ENCODE peak calls at places on chromosomes 1 and 21, in nine cellular contexts. B is ovary, F is PC-9, X is pancreas, E is dorsolateral prefrontal cortex, M is breast epithelium, N is suprapubic skin, J is right lobe of liver, Z is H9. S is an unnamed sample.

GRCh38 chr1:93675931-93676330 is 5.7 kb downstream of the BCAR3 start:
- DNase-seq in Z (peak; percentile 5), X (no peak), F (no peak), E (no peak), B (no peak), M (no peak), J (no peak), N (no peak), S (no peak)

GRCh38 chr21:37273911-37274690 is 7.0 kb upstream of the VPS26C start:
- DNase-seq in F (no peak), N (no peak), M (no peak), X (no peak), J (no peak), B (no peak), Z (no peak), E (no peak), S (no peak)

GRCh38 chr1:45205000-45205909 is 1.1 kb downstream of the ZSWIM5 start:
- DNase-seq in N (no peak), J (peak; percentile 45), E (peak; percentile 54), X (peak; percentile 77), M (no peak), F (peak; percentile 12), Z (peak; percentile 61), B (peak; percentile 57), S (peak; percentile 18)

GRCh38 chr1:109901508-109902145 is 9.0 kb upstream of the CSF1 start:
- DNase-seq in N (no peak), X (no peak), M (peak; percentile 72), B (no peak), Z (no peak), F (no peak), J (peak; percentile 79), E (no peak), S (peak; percentile 35)

GRCh38 chr1:210504286-210504685 is 175.6 kb downstream of the HHAT start:
- DNase-seq in M (no peak), J (no peak), F (no peak), Z (no peak), X (no peak), E (no peak), B (no peak), N (no peak), S (no peak)

GRCh38 chr1:84920159-84920558 is 27.2 kb upstream of the LPAR3 start:
- DNase-seq in X (no peak), Z (no peak), F (no peak), B (no peak), M (no peak), J (no peak), N (no peak), E (no peak), S (no peak)

GRCh38 chr1:17097787-17098186 is 21.5 kb downstream of the PADI2 start:
- DNase-seq in E (no peak), B (no peak), M (no peak), Z (no peak), J (no peak), F (no peak), X (no peak), N (no peak), S (no peak)

GRCh38 chr1:88979749-88980116 is 12.7 kb downstream of the KYAT3 start:
- DNase-seq in X (no peak), N (no peak), M (no peak), B (no peak), Z (no peak), F (no peak), J (no peak), E (no peak), S (no peak)

GRCh38 chr21:44010429-44010828 is 1.7 kb upstream of the TRAPPC10 start:
- DNase-seq in E (no peak), N (peak; percentile 48), J (no peak), B (no peak), M (no peak), X (no peak), F (no peak), Z (peak; percentile 53), S (no peak)

GRCh38 chr1:53550201-53550741 is 91.1 kb downstream of the DMRTB1 start:
- DNase-seq in F (no peak), X (peak; percentile 11), J (peak; percentile 65), N (peak; percentile 51), E (peak; percentile 17), Z (no peak), B (peak; percentile 6), M (peak; percentile 40), S (no peak)

GRCh38 chr1:229448373-229448772 is 14.5 kb upstream of the ACTA1 start:
- DNase-seq in N (no peak), M (no peak), X (no peak), J (no peak), F (no peak), E (no peak), Z (no peak), B (no peak), S (no peak)

GRCh38 chr1:175303308-175303707 is 110.7 kb upstream of the KIAA0040 start:
- DNase-seq in E (no peak), M (no peak), X (no peak), N (no peak), Z (no peak), B (no peak), J (no peak), F (no peak), S (no peak)

GRCh38 chr1:241640867-241641542 is 836 bp upstream of the CHML start:
- DNase-seq in B (no peak), E (no peak), X (no peak), J (no peak), M (no peak), F (peak; percentile 45), N (no peak), Z (no peak), S (no peak)

GRCh38 chr1:248111157-248111556 is 16.2 kb downstream of the OR2L13 start:
- DNase-seq in F (no peak), E (no peak), Z (no peak), J (no peak), N (no peak), X (no peak), B (no peak), M (no peak), S (no peak)

GRCh38 chr1:169112241-169112640 is 5.8 kb downstream of the ATP1B1 start:
- DNase-seq in J (no peak), N (no peak), M (no peak), F (no peak), Z (no peak), X (no peak), B (peak; percentile 69), E (no peak), S (no peak)

GRCh38 chr1:236524892-236525179 is 1.1 kb downstream of the LGALS8 start:
- DNase-seq in X (no peak), B (no peak), N (no peak), J (no peak), Z (no peak), M (no peak), E (no peak), F (no peak), S (no peak)

GRCh38 chr1:205091043-205091740 is 6.9 kb upstream of the TMEM81 start:
- DNase-seq in N (no peak), F (no peak), E (no peak), M (no peak), X (no peak), B (no peak), Z (no peak), J (no peak), S (no peak)

DNA sequence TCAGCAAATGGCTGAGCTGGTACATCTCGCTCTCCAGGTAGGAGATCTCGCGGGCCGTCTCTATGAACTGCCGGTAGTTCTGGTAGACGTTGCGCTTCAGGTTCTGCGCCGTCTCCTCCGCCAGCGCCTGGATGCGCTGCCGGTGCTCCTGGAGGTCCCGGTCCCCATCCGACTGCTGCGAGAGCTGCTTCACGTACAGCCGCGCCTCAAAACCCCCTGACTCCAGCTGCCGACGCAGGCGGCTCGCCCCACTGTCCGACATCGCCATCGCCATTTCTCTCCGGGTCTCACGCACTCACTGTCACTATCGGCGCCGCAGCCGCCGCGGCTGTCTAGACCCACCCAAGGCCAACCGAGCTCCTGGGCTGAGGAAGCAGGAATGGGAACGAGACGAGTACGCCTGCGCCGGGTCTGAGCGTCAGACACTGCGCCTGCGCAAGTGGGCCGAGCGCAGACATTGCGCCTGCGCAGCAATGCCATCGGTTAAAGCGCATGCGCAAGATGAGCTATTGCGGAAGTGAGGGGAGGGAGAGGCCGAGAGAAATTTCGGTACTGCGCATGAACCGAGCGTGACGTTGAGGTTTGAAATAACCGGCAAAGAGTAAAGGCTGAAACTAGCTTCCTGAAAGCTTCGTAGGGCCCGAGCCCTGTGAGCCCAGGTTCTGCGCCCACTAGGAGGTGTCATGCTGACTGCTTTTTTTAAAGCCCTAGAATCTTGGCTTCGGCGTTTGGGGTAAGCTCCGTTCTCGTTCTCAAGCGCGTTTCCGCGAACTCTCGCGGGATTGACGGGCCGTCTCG is at the start of gene EXOC8:
- DNase-seq in J (peak; percentile 96), X (peak; percentile 99), N (peak; percentile 97), B (peak; percentile 97), M (peak; percentile 96), E (peak; percentile 96), F (peak; percentile 98), Z (peak; percentile 97), S (peak; percentile 98)
- TF ChIP-seq CTCF in J (peak; percentile 5), X (no peak), N (no peak), B (no peak), M (peak; percentile 9), E (no peak), F (no peak), Z (no peak), S (no peak)

GRCh38 chr1:226121049-226121586 is 58.6 kb downstream of the H3-3A start:
- DNase-seq in E (no peak), M (no peak), F (no peak), Z (no peak), N (no peak), B (no peak), X (no peak), J (no peak), S (no peak)
- H3K27ac ChIP-seq in E (no peak overlapping the region), M (peak overlapping the region; percentile 94), F (no peak overlapping the region), Z (no peak overlapping the region), N (peak overlapping the region; percentile 94), B (no peak overlapping the region), X (peak overlapping the region; percentile 80), J (no peak overlapping the region), S (peak overlapping the region; percentile 94)

DNA sequence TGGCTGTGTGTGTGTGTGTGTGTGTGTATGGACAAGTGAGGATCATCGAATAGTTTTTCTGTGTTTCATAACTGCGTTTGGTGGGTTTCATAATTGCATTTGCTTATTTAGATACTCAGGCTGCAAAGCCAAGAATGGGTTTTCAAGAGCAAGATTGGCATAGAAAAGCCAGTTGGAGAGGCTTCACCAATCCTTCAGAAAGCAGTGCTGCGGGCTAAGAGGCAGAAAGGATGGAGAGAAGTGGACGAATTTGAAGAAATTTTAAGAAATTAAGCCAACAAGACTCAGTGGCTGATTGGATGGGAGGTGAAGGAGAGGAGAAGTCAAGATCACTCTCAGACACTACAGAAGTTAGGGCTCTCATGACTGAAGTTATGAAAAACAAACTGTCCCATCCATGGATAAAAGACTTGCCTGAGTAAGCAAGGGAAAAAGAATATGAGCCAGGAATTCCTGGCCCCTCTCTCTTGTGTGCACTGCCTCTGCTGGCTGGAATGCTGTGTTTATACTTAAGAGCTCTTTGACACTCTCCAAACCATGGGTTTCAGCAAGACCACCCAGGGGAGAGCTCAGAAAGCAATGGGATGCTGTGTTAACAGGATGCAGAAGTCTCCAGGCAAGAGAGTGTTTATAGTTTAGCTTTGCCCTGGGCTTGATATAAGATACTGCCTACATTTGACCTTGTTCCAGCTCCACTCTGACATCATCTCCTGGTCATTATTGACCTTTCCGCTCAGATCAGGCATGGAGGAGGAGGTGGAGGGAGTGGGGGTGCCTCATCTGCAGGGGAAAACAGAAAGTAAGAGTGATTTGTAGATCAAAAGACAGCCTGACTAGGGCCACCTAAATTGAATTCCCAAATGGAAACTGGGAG is 232.0 kb upstream of the PLXNA2 start:
- DNase-seq in B (peak; percentile 61), E (no peak), M (no peak), N (no peak), Z (peak; percentile 56), X (no peak), J (no peak), F (no peak), S (no peak)
- TF ChIP-seq CTCF in B (peak; percentile 42), E (peak; percentile 7), M (no peak), N (no peak), Z (peak; percentile 77), X (no peak), J (peak; percentile 16), F (no peak), S (no peak)

GRCh38 chr21:14956826-14957225 is 108.0 kb downstream of the NRIP1 start:
- DNase-seq in J (no peak), N (no peak), X (no peak), M (no peak), F (peak; percentile 4), Z (no peak), E (no peak), B (no peak), S (no peak)
- H3K27ac ChIP-seq in J (no peak overlapping the region), N (no peak overlapping the region), X (no peak overlapping the region), M (no peak overlapping the region), F (peak overlapping the region; percentile 54), Z (no peak overlapping the region), E (no peak overlapping the region), B (no peak overlapping the region), S (no peak overlapping the region)